ENCODE peak calls at places on chromosomes 1 and 21, in eight cellular contexts. J, I, S, F, C, V, A and H are unnamed samples. For H3K9me3, the result is how much of the 10 kb centered on the place peaks cover.

GRCh38 chr1:37147397-37147831 is 113.1 kb upstream of the GRIK3 start:
- DNase-seq in J (no peak), I (no peak), S (no peak), F (no peak), C (no peak), V (no peak), A (no peak), H (no peak)

GRCh38 chr1:29397981-29398380 is 161.7 kb downstream of the PTPRU start:
- DNase-seq in J (no peak), I (no peak), S (no peak), F (no peak), C (no peak), V (no peak), A (no peak), H (no peak)

GRCh38 chr1:30757196-30757949 is at the start of gene LAPTM5:
- DNase-seq in J (peak), I (peak), S (peak), F (peak), C (peak), V (no peak), A (peak), H (peak)

GRCh38 chr1:232364654-232365382 is 265.1 kb downstream of the SIPA1L2 start:
- DNase-seq in J (no peak), I (no peak), S (no peak), F (no peak), C (no peak), V (no peak), A (no peak), H (no peak)

GRCh38 chr1:3625151-3625907 is 514 bp downstream of the TPRG1L start:
- DNase-seq in J (no peak), I (no peak), S (peak), F (peak), C (peak), V (no peak), A (no peak), H (peak)

GRCh38 chr1:20143734-20144565 is 4.8 kb downstream of the PLA2G2F start:
- DNase-seq in J (no peak), I (no peak), S (no peak), F (no peak), C (peak), V (no peak), A (peak), H (no peak)

GRCh38 chr1:47558601-47559593 is 121.1 kb downstream of the FOXD2 start:
- DNase-seq in J (no peak), I (no peak), S (no peak), F (peak), C (peak), V (no peak), A (no peak), H (no peak)

GRCh38 chr1:94002046-94002787 is 93.0 kb upstream of the GCLM start:
- DNase-seq in J (no peak), I (no peak), S (no peak), F (no peak), C (no peak), V (no peak), A (no peak), H (no peak)

GRCh38 chr1:56473582-56474270 is 105.6 kb downstream of the PLPP3 start:
- DNase-seq in J (no peak), I (no peak), S (no peak), F (no peak), C (no peak), V (no peak), A (no peak), H (no peak)

GRCh38 chr1:200279810-200280411 is 129.9 kb downstream of the ZNF281 start:
- DNase-seq in J (no peak), I (no peak), S (peak), F (peak), C (peak), V (peak), A (no peak), H (no peak)

GRCh38 chr1:205477759-205478247 is 22.0 kb upstream of the BLACAT1 start:
- DNase-seq in J (peak), I (no peak), S (no peak), F (peak), C (no peak), V (peak), A (peak), H (no peak)

GRCh38 chr1:228921473-228921872 is 186.2 kb downstream of the RHOU start:
- DNase-seq in J (peak), I (no peak), S (peak), F (no peak), C (no peak), V (no peak), A (no peak), H (no peak)

GRCh38 chr1:245172026-245172425 is 17.2 kb downstream of the KIF26B start:
- DNase-seq in J (no peak), I (no peak), S (no peak), F (no peak), C (no peak), V (no peak), A (no peak), H (no peak)

GRCh38 chr1:84634536-84635205 is 55.6 kb downstream of the SSX2IP start:
- DNase-seq in J (no peak), I (no peak), S (no peak), F (no peak), C (no peak), V (no peak), A (no peak), H (no peak)

GRCh38 chr1:21590906-21591301 is 78.3 kb downstream of the RAP1GAP start:
- DNase-seq in J (no peak), I (peak), S (no peak), F (no peak), C (no peak), V (no peak), A (no peak), H (no peak)

GRCh38 chr1:19036701-19037605 is 80.5 kb upstream of the IFFO2 start:
- DNase-seq in J (no peak), I (no peak), S (no peak), F (no peak), C (no peak), V (no peak), A (no peak), H (no peak)

GRCh38 chr1:33342041-33342723 is 21.3 kb upstream of the A3GALT2 start:
- DNase-seq in J (peak), I (no peak), S (no peak), F (peak), C (peak), V (no peak), A (no peak), H (no peak)

GRCh38 chr21:29187939-29188338 is 57.5 kb downstream of the MAP3K7CL start:
- DNase-seq in J (no peak), I (no peak), S (no peak), F (no peak), C (peak), V (peak), A (no peak), H (no peak)

GRCh38 chr21:36791695-36792451 is 93.0 kb downstream of the SIM2 start:
- DNase-seq in J (no peak), I (no peak), S (no peak), F (no peak), C (no peak), V (no peak), A (no peak), H (no peak)

GRCh38 chr1:24901791-24902470 is 28.1 kb downstream of the RUNX3 start:
- DNase-seq in J (peak), I (no peak), S (no peak), F (peak), C (peak), V (no peak), A (peak), H (no peak)

GRCh38 chr1:100896481-100896982 is 642 bp downstream of the SLC30A7 start:
- DNase-seq in J (no peak), I (peak), S (peak), F (peak), C (no peak), V (peak), A (no peak), H (peak)

GRCh38 chr1:82795503-82796149 is 994.9 kb downstream of the ADGRL2 start:
- DNase-seq in J (no peak), I (no peak), S (no peak), F (no peak), C (no peak), V (no peak), A (no peak), H (no peak)

GRCh38 chr1:89877756-89878155 is 56.9 kb downstream of the LRRC8D start:
- DNase-seq in J (no peak), I (no peak), S (no peak), F (no peak), C (no peak), V (no peak), A (no peak), H (no peak)

GRCh38 chr21:41520560-41521442 is 12.8 kb upstream of the TMPRSS2 start:
- DNase-seq in J (no peak), I (no peak), S (no peak), F (no peak), C (no peak), V (no peak), A (no peak), H (no peak)

GRCh38 chr1:150820710-150821521 is 12.9 kb upstream of the CTSK start:
- DNase-seq in J (no peak), I (no peak), S (peak), F (no peak), C (no peak), V (no peak), A (no peak), H (no peak)

GRCh38 chr1:219188331-219188803 is 14.7 kb downstream of the LYPLAL1 start:
- DNase-seq in J (no peak), I (no peak), S (no peak), F (no peak), C (no peak), V (no peak), A (no peak), H (no peak)

GRCh38 chr1:40736085-40736531 is 44.6 kb downstream of the NFYC start:
- DNase-seq in J (no peak), I (no peak), S (no peak), F (no peak), C (no peak), V (no peak), A (no peak), H (no peak)

DNA sequence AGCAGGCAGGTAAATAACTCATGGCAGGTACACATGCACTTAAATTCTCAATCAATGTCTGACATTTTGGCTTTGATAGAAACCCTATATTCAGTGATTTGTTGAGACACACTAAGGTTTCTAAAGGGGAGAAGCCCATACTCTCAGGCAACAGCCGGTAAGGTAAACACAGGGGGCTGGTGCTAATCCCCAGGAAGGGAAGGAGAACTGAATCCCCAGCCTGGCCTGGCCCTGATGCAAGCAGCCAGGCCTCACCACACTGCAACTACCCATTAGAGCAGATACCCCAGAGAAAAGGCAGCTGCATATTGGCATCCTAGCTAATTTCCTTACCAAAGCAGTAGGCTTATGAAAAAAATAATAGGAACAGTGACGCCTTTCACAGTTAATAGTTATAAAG is 116.5 kb upstream of the LRRC7 start:
- DNase-seq in J (no peak), I (no peak), S (no peak), F (no peak), C (no peak), V (no peak), A (no peak), H (no peak)
- H3K9me3 ChIP-seq in J (under half), I (under half), S (under half), F (under half), C (under half), V (under half), A (under half), H (under half)

GRCh38 chr1:184805667-184806295 is 51.1 kb upstream of the EDEM3 start:
- DNase-seq in J (peak), I (peak), S (peak), F (peak), C (peak), V (peak), A (peak), H (peak)

GRCh38 chr1:184806296-184806721 is 51.7 kb upstream of the EDEM3 start:
- DNase-seq in J (no peak), I (no peak), S (no peak), F (no peak), C (no peak), V (no peak), A (no peak), H (no peak)

GRCh38 chr1:184813528-184814089 is 59.0 kb upstream of the EDEM3 start:
- DNase-seq in J (no peak), I (no peak), S (no peak), F (no peak), C (no peak), V (no peak), A (no peak), H (no peak)

GRCh38 chr1:184810735-184811316 is 56.2 kb upstream of the EDEM3 start:
- DNase-seq in J (no peak), I (no peak), S (no peak), F (no peak), C (no peak), V (no peak), A (no peak), H (no peak)

GRCh38 chr1:184811439-184812111 is 56.9 kb upstream of the EDEM3 start:
- DNase-seq in J (peak), I (no peak), S (no peak), F (no peak), C (no peak), V (no peak), A (no peak), H (no peak)
- H3K27ac ChIP-seq in J (peak), I (no peak), S (no peak), F (peak), C (no peak), V (no peak), A (no peak), H (no peak)

GRCh38 chr1:248065604-248066003 is 19.0 kb downstream of the OR2L3 start:
- DNase-seq in J (no peak), I (no peak), S (no peak), F (no peak), C (no peak), V (no peak), A (no peak), H (no peak)
- H3K9me3 ChIP-seq in J (under half), I (under half), S (under half), F (under half), C (under half), V (under half), A (under half), H (under half)

DNA sequence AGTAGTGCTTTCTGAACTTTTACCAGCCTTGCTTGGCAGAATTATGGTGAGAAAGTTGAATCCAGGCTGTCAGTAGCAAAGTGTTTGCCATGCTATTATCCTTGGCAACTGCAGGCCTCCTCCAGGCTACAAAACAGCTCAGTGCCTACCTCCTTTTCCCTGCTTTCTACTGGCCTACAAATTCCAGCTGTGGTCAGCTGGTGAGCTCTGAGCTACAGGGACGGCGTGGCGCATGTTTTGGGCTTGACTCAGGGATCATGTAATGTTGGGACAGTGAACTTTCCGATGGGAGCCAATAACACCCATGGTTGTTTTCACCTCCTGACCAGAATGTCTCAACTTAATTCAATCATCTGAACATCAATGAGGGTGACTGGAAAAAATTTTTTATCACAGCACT is 456.2 kb upstream of the ADAMTS5 start:
- DNase-seq in J (peak), I (no peak), S (no peak), F (peak), C (no peak), V (no peak), A (no peak), H (no peak)
- H3K27ac ChIP-seq in J (no peak), I (no peak), S (no peak), F (no peak), C (no peak), V (no peak), A (peak), H (no peak)

DNA sequence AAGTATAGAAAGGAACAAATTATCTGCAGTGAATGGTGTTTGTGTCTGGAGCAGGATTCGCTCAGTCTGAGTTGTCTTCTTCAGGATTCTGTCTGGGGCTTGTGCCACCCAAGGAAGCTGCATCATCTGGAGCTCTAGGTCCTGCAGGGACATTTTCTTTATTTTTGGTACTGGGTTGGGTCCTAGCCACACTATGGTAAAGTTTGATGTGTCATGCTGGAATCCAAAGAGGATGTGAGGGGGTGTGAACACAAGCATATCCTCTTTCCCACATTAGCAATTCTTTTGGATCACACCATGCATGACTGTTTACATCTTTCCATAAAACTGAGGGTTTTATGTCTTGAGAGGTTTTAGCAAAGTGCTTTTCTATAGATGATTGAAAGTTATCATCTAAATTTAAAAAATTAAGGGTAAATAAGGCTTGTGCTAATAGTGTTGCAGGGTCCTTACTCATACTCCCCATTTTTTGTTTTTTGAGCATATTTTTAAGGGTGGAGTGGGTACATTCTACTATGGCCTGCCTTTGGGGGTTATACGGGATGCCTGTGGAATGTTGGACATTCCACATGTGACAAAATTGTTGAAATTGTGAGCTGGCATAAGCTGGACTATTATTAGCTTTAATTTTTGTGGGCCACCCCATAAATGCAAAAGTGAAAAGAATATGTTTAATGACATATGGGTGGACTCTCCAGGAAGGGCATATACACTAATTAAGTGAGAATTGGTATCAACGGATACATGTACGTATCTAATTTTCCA is 152.0 kb upstream of the HMCN1 start:
- DNase-seq in J (no peak), I (no peak), S (no peak), F (no peak), C (no peak), V (no peak), A (no peak), H (no peak)
- H3K9me3 ChIP-seq in J (under half), I (under half), S (under half), F (under half), C (under half), V (under half), A (under half), H (under half)